ENCODE peak calls at places on chromosomes 7 and 10, in seven cellular contexts. Q is neuronal stem cell, H is mesendoderm, A is GM12865, O is uterus, T is heart right ventricle, P is tibial nerve. X is an unnamed sample.

GRCh38 chr10:47173929-47174442 is 126.0 kb upstream of the GDF10 start:
- DNase-seq in Q (no peak), O (no peak), P (no peak), T (no peak), H (no peak), A (no peak), X (peak; percentile 19)

GRCh38 chr7:149294641-149295480 is 32.9 kb downstream of the ZNF783 start:
- DNase-seq in H (no peak), P (no peak), T (no peak), Q (no peak), A (no peak), O (no peak), X (no peak)

GRCh38 chr10:110408943-110409342 is 88.8 kb upstream of the DUSP5 start:
- DNase-seq in O (no peak), T (no peak), Q (no peak), H (no peak), A (no peak), P (no peak), X (no peak)

GRCh38 chr10:128098631-128099030 is 27.6 kb downstream of the MKI67 start:
- DNase-seq in P (no peak), A (no peak), T (no peak), Q (no peak), O (no peak), H (no peak), X (no peak)

GRCh38 chr7:137572071-137572784 is 228.7 kb upstream of the PTN start:
- DNase-seq in A (no peak), H (no peak), Q (no peak), P (no peak), T (no peak), O (no peak), X (no peak)

GRCh38 chr10:48623607-48624132 is 18.8 kb upstream of the ARHGAP22 start:
- DNase-seq in O (no peak), H (no peak), T (no peak), Q (no peak), A (no peak), P (no peak), X (no peak)

GRCh38 chr7:17699696-17700095 is 240.6 kb downstream of the SNX13 start:
- DNase-seq in H (no peak), T (no peak), A (no peak), Q (no peak), O (no peak), P (no peak), X (no peak)

GRCh38 chr10:17209931-17210330 is 8.5 kb upstream of the TRDMT1 start:
- DNase-seq in T (no peak), O (no peak), Q (no peak), A (no peak), P (no peak), H (no peak), X (no peak)

GRCh38 chr7:111392976-111393762 is 169.1 kb downstream of the IMMP2L start:
- DNase-seq in H (peak; percentile 51), O (no peak), Q (peak; percentile 52), A (no peak), P (no peak), T (no peak), X (no peak)

GRCh38 chr10:63758080-63758479 is 236.9 kb downstream of the REEP3 start:
- DNase-seq in Q (no peak), A (no peak), O (no peak), P (no peak), H (no peak), T (no peak), X (no peak)

GRCh38 chr10:114874827-114875541 is 53.4 kb downstream of the FHIP2A start:
- DNase-seq in H (peak; percentile 93), O (peak; percentile 29), T (no peak), P (no peak), Q (peak; percentile 20), A (peak; percentile 42), X (peak; percentile 91)

GRCh38 chr10:116110736-116111135 is 162.3 kb downstream of the GFRA1 start:
- DNase-seq in P (no peak), T (no peak), A (no peak), H (no peak), O (no peak), Q (no peak), X (no peak)

GRCh38 chr7:79292834-79293233 is 160.6 kb downstream of the MAGI2 start:
- DNase-seq in Q (no peak), O (no peak), P (no peak), T (no peak), A (no peak), H (no peak), X (no peak)

GRCh38 chr10:117322258-117322657 is 53.0 kb downstream of the PDZD8 start:
- DNase-seq in T (no peak), P (no peak), O (no peak), Q (no peak), H (no peak), A (no peak), X (no peak)

GRCh38 chr10:65350619-65351018 is 1575.2 kb upstream of the LRRTM3 start:
- DNase-seq in A (no peak), Q (no peak), P (no peak), T (no peak), H (no peak), O (no peak), X (no peak)

GRCh38 chr10:75910032-75910431 is 478.6 kb downstream of the LRMDA start:
- DNase-seq in O (no peak), T (no peak), H (no peak), Q (no peak), P (no peak), A (peak; percentile 5), X (peak; percentile 4)

GRCh38 chr10:14236341-14236740 is 94.4 kb downstream of the FRMD4A start:
- DNase-seq in A (no peak), T (no peak), P (no peak), H (no peak), Q (no peak), O (no peak), X (peak; percentile 29)

GRCh38 chr10:107492389-107492788 is 327.9 kb upstream of the SORCS1 start:
- DNase-seq in A (no peak), T (no peak), Q (no peak), P (no peak), H (no peak), O (no peak), X (no peak)

GRCh38 chr10:116995648-116996047 is 9.3 kb downstream of the SHTN1 start:
- DNase-seq in O (no peak), A (no peak), T (no peak), P (no peak), Q (no peak), H (peak; percentile 41), X (no peak)

GRCh38 chr7:68038621-68039314 is 1042.1 kb downstream of the TYW1 start:
- DNase-seq in T (no peak), P (no peak), A (no peak), Q (no peak), H (no peak), O (no peak), X (no peak)

GRCh38 chr10:31959461-31960173 is 31.0 kb upstream of the ARHGAP12 start:
- DNase-seq in T (no peak), P (no peak), Q (no peak), O (no peak), H (no peak), A (no peak), X (no peak)

GRCh38 chr7:82375713-82376112 is 67.9 kb downstream of the CACNA2D1 start:
- DNase-seq in T (no peak), Q (no peak), H (no peak), A (no peak), P (no peak), O (no peak), X (no peak)

DNA sequence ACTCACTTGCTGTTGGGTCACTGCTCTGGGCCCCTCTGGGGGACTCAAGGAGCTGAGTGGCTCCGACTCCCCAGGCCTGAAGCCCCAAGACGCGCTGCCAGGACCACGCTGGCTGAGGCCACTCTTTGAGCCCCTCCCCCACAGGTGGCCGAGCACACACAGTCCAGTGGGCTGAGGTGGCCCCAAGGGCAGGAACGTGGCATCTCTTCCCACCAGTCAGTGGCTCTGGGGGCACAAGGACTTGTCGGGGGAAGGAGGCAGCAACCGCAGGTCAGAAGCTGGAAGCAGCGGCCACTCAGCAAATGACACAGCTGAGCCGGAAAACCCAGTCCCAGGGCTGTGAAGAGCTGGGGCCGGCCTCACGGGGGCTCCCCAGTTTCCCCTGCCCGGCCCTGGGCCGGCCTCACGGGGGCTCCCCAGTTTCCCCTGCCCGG is 24.1 kb downstream of the GRIFIN start:
- DNase-seq in H (peak; percentile 33), Q (no peak), A (no peak), O (no peak), T (no peak), P (no peak), X (peak; percentile 61)
- H3K4me3 ChIP-seq in H (no peak overlapping the region), Q (no peak overlapping the region), A (no peak overlapping the region), O (peak overlapping the region; percentile 33), T (peak overlapping the region; percentile 52), P (peak overlapping the region; percentile 41), X (no peak overlapping the region)

GRCh38 chr10:30786906-30787305 is 157.4 kb upstream of the LYZL2 start:
- DNase-seq in T (no peak), A (no peak), H (no peak), O (no peak), Q (no peak), P (no peak), X (no peak)

GRCh38 chr10:30786131-30786530 is 156.6 kb upstream of the LYZL2 start:
- DNase-seq in O (no peak), T (no peak), Q (no peak), A (no peak), H (no peak), P (no peak), X (no peak)

GRCh38 chr10:30784521-30784895 is 155.0 kb upstream of the LYZL2 start:
- DNase-seq in T (no peak), P (no peak), Q (no peak), A (no peak), O (no peak), H (no peak), X (no peak)

GRCh38 chr10:30783939-30784500 is 154.5 kb upstream of the LYZL2 start:
- DNase-seq in A (peak; percentile 84), H (peak; percentile 94), Q (peak; percentile 83), O (peak; percentile 90), T (peak; percentile 90), P (peak; percentile 79), X (peak; percentile 96)

GRCh38 chr10:30784896-30785605 is 155.5 kb upstream of the LYZL2 start:
- DNase-seq in Q (peak; percentile 91), H (peak; percentile 95), T (peak; percentile 89), O (peak; percentile 76), P (peak; percentile 60), A (peak; percentile 56), X (peak; percentile 96)
- H3K4me3 ChIP-seq in Q (peak overlapping the region; percentile 48), H (peak overlapping the region; percentile 39), T (peak overlapping the region; percentile 93), O (peak overlapping the region; percentile 74), P (peak overlapping the region; percentile 60), A (peak overlapping the region; percentile 63), X (peak overlapping the region; percentile 81)

GRCh38 chr7:44608916-44609648 is 2.7 kb downstream of the OGDH start:
- DNase-seq in O (no peak), H (peak; percentile 93), P (no peak), Q (no peak), A (no peak), T (no peak), X (no peak)
- H3K4me3 ChIP-seq in O (no peak overlapping the region), H (no peak overlapping the region), P (no peak overlapping the region), Q (no peak overlapping the region), A (no peak overlapping the region), T (no peak overlapping the region), X (no peak overlapping the region)

DNA sequence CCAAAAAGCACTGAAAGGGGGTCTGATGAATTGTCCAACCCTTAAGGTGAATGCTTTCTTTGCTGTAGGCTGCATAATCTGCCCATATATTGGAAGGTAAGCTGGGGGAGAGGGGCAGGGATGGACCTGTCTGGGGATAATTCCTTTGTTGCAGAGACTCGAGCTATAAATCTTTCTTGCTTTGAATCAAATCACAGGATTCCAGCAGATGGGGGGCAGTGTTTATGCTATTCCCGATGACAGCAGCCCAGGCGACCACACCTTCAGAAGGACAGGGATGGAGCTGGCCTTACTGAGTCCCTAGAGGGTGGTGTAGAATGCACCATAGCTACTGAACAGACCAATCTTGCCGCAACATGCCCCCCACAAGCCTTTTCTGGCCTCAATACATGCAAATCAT is 2.5 kb downstream of the PODXL start:
- DNase-seq in A (no peak), T (no peak), H (no peak), P (no peak), Q (no peak), O (no peak), X (no peak)
- H3K4me3 ChIP-seq in A (no peak overlapping the region), T (peak overlapping the region; percentile 92), H (peak overlapping the region; percentile 57), P (no peak overlapping the region), Q (peak overlapping the region; percentile 81), O (no peak overlapping the region), X (peak overlapping the region; percentile 99)